ENCODE peak calls at places on chromosomes 12 and 14, in five cellular contexts. One of them, this sample, is unnamed.

GRCh38 chr14:38662781-38663180 is 406.9 kb upstream of the CLEC14A start:
- DNase-seq in fibroblast of lung: no peak
- DNase-seq in endodermal cell: no peak
- DNase-seq in aorta: no peak
- DNase-seq in esophagus muscularis mucosa: no peak
- DNase-seq in this sample: no peak

GRCh38 chr14:64825498-64825897 is 54.2 kb downstream of the SPTB start:
- DNase-seq in fibroblast of lung: no peak
- DNase-seq in endodermal cell: peak; percentile 55
- DNase-seq in aorta: no peak
- DNase-seq in esophagus muscularis mucosa: no peak
- DNase-seq in this sample: no peak

GRCh38 chr14:69342928-69343525 is 55.1 kb downstream of the ERH start:
- DNase-seq in fibroblast of lung: no peak
- DNase-seq in endodermal cell: no peak
- DNase-seq in aorta: no peak
- DNase-seq in esophagus muscularis mucosa: no peak
- DNase-seq in this sample: no peak

GRCh38 chr12:701896-702539 is 38.8 kb upstream of the NINJ2 start:
- DNase-seq in fibroblast of lung: no peak
- DNase-seq in endodermal cell: no peak
- DNase-seq in aorta: no peak
- DNase-seq in esophagus muscularis mucosa: no peak
- DNase-seq in this sample: peak; percentile 63

GRCh38 chr12:50614167-50614762 is 109.5 kb downstream of the DIP2B start:
- DNase-seq in fibroblast of lung: peak; percentile 93
- DNase-seq in endodermal cell: peak; percentile 76
- DNase-seq in aorta: no peak
- DNase-seq in esophagus muscularis mucosa: no peak
- DNase-seq in this sample: no peak

GRCh38 chr14:65879218-65880009 is 466.9 kb downstream of the FUT8 start:
- DNase-seq in fibroblast of lung: peak; percentile 66
- DNase-seq in endodermal cell: no peak
- DNase-seq in aorta: no peak
- DNase-seq in esophagus muscularis mucosa: no peak
- DNase-seq in this sample: no peak

GRCh38 chr12:111330800-111331752 is 37.8 kb downstream of the PHETA1 start:
- DNase-seq in fibroblast of lung: peak; percentile 45
- DNase-seq in endodermal cell: peak; percentile 75
- DNase-seq in aorta: no peak
- DNase-seq in esophagus muscularis mucosa: no peak
- DNase-seq in this sample: no peak

GRCh38 chr12:125983094-125983783 is 918.0 kb downstream of the AACS start:
- DNase-seq in fibroblast of lung: peak; percentile 79
- DNase-seq in endodermal cell: peak; percentile 99
- DNase-seq in aorta: peak; percentile 54
- DNase-seq in esophagus muscularis mucosa: no peak
- DNase-seq in this sample: no peak

GRCh38 chr12:111404362-111405148 is 1.2 kb upstream of the SH2B3 start:
- DNase-seq in fibroblast of lung: peak; percentile 47
- DNase-seq in endodermal cell: peak; percentile 93
- DNase-seq in aorta: no peak
- DNase-seq in esophagus muscularis mucosa: no peak
- DNase-seq in this sample: no peak

GRCh38 chr12:108117163-108117849 is 11.8 kb upstream of the WSCD2 start:
- DNase-seq in fibroblast of lung: no peak
- DNase-seq in endodermal cell: peak; percentile 76
- DNase-seq in aorta: no peak
- DNase-seq in esophagus muscularis mucosa: no peak
- DNase-seq in this sample: no peak

GRCh38 chr14:75906680-75907280 is 75.0 kb downstream of the TGFB3 start:
- DNase-seq in fibroblast of lung: peak; percentile 45
- DNase-seq in endodermal cell: peak; percentile 82
- DNase-seq in aorta: peak; percentile 71
- DNase-seq in esophagus muscularis mucosa: peak; percentile 93
- DNase-seq in this sample: no peak

GRCh38 chr14:32588448-32589320 is 259.6 kb downstream of the AKAP6 start:
- DNase-seq in fibroblast of lung: peak; percentile 55
- DNase-seq in endodermal cell: peak; percentile 60
- DNase-seq in aorta: no peak
- DNase-seq in esophagus muscularis mucosa: no peak
- DNase-seq in this sample: no peak

GRCh38 chr12:14532152-14532551 is 35.5 kb downstream of the PLBD1 start:
- DNase-seq in fibroblast of lung: no peak
- DNase-seq in endodermal cell: no peak
- DNase-seq in aorta: no peak
- DNase-seq in esophagus muscularis mucosa: peak; percentile 86
- DNase-seq in this sample: no peak

GRCh38 chr12:9109213-9109522 is 6.6 kb downstream of the A2M start:
- DNase-seq in fibroblast of lung: no peak
- DNase-seq in endodermal cell: no peak
- DNase-seq in aorta: no peak
- DNase-seq in esophagus muscularis mucosa: no peak
- DNase-seq in this sample: no peak

GRCh38 chr12:46144433-46144832 is 124.4 kb downstream of the SLC38A1 start:
- DNase-seq in fibroblast of lung: no peak
- DNase-seq in endodermal cell: no peak
- DNase-seq in aorta: no peak
- DNase-seq in esophagus muscularis mucosa: no peak
- DNase-seq in this sample: no peak

GRCh38 chr14:92930737-92931602 is 8.0 kb downstream of the CHGA start:
- DNase-seq in fibroblast of lung: no peak
- DNase-seq in endodermal cell: no peak
- DNase-seq in aorta: no peak
- DNase-seq in esophagus muscularis mucosa: no peak
- DNase-seq in this sample: no peak

GRCh38 chr12:11855993-11856374 is 206.5 kb downstream of the ETV6 start:
- DNase-seq in fibroblast of lung: no peak
- DNase-seq in endodermal cell: peak; percentile 69
- DNase-seq in aorta: no peak
- DNase-seq in esophagus muscularis mucosa: no peak
- DNase-seq in this sample: no peak

GRCh38 chr14:30389134-30389900 is 169.6 kb upstream of the G2E3 start:
- DNase-seq in fibroblast of lung: peak; percentile 16
- DNase-seq in endodermal cell: no peak
- DNase-seq in aorta: peak; percentile 60
- DNase-seq in esophagus muscularis mucosa: no peak
- DNase-seq in this sample: peak; percentile 78

GRCh38 chr12:94193168-94193567 is 44.8 kb downstream of the PLXNC1 start:
- DNase-seq in fibroblast of lung: no peak
- DNase-seq in endodermal cell: no peak
- DNase-seq in aorta: no peak
- DNase-seq in esophagus muscularis mucosa: no peak
- DNase-seq in this sample: no peak

GRCh38 chr12:32522322-32523221 is 123.2 kb downstream of the FGD4 start:
- DNase-seq in fibroblast of lung: peak; percentile 26
- DNase-seq in endodermal cell: no peak
- DNase-seq in aorta: no peak
- DNase-seq in esophagus muscularis mucosa: no peak
- DNase-seq in this sample: no peak

GRCh38 chr12:71057330-71057729 is 100.5 kb downstream of the TSPAN8 start:
- DNase-seq in fibroblast of lung: no peak
- DNase-seq in endodermal cell: no peak
- DNase-seq in aorta: no peak
- DNase-seq in esophagus muscularis mucosa: no peak
- DNase-seq in this sample: no peak

GRCh38 chr12:109111775-109112491 is 4.5 kb upstream of the ACACB start:
- DNase-seq in fibroblast of lung: peak; percentile 46
- DNase-seq in endodermal cell: peak; percentile 89
- DNase-seq in aorta: peak; percentile 80
- DNase-seq in esophagus muscularis mucosa: no peak
- DNase-seq in this sample: peak; percentile 77

GRCh38 chr12:117680311-117680710 is 288.5 kb downstream of the KSR2 start:
- DNase-seq in fibroblast of lung: peak; percentile 67
- DNase-seq in endodermal cell: no peak
- DNase-seq in aorta: no peak
- DNase-seq in esophagus muscularis mucosa: no peak
- DNase-seq in this sample: no peak

GRCh38 chr12:54581412-54581811 is 7.0 kb downstream of the PPP1R1A start:
- DNase-seq in fibroblast of lung: no peak
- DNase-seq in endodermal cell: no peak
- DNase-seq in aorta: no peak
- DNase-seq in esophagus muscularis mucosa: no peak
- DNase-seq in this sample: no peak

GRCh38 chr12:3342051-3342450 is 149.0 kb upstream of the PRMT8 start:
- DNase-seq in fibroblast of lung: peak; percentile 11
- DNase-seq in endodermal cell: peak; percentile 89
- DNase-seq in aorta: no peak
- DNase-seq in esophagus muscularis mucosa: no peak
- DNase-seq in this sample: peak; percentile 60

GRCh38 chr12:81692008-81692407 is 67.1 kb downstream of the PPFIA2 start:
- DNase-seq in fibroblast of lung: no peak
- DNase-seq in endodermal cell: peak; percentile 65
- DNase-seq in aorta: no peak
- DNase-seq in esophagus muscularis mucosa: no peak
- DNase-seq in this sample: no peak

GRCh38 chr12:3231399-3231876 is 154.3 kb downstream of the TSPAN9 start:
- DNase-seq in fibroblast of lung: peak; percentile 10
- DNase-seq in endodermal cell: peak; percentile 82
- DNase-seq in aorta: no peak
- DNase-seq in esophagus muscularis mucosa: no peak
- DNase-seq in this sample: no peak

GRCh38 chr14:95487669-95488084 is 28.8 kb downstream of the SYNE3 start:
- DNase-seq in fibroblast of lung: no peak
- DNase-seq in endodermal cell: no peak
- DNase-seq in aorta: no peak
- DNase-seq in esophagus muscularis mucosa: no peak
- DNase-seq in this sample: no peak

GRCh38 chr14:95489163-95489887 is 27.1 kb downstream of the SYNE3 start:
- DNase-seq in fibroblast of lung: no peak
- DNase-seq in endodermal cell: no peak
- DNase-seq in aorta: no peak
- DNase-seq in esophagus muscularis mucosa: no peak
- DNase-seq in this sample: no peak

GRCh38 chr14:95486875-95487668 is 29.4 kb downstream of the SYNE3 start:
- DNase-seq in fibroblast of lung: no peak
- DNase-seq in endodermal cell: no peak
- DNase-seq in aorta: no peak
- DNase-seq in esophagus muscularis mucosa: no peak
- DNase-seq in this sample: no peak

GRCh38 chr14:95490127-95490526 is 26.3 kb downstream of the SYNE3 start:
- DNase-seq in fibroblast of lung: no peak
- DNase-seq in endodermal cell: no peak
- DNase-seq in aorta: no peak
- DNase-seq in esophagus muscularis mucosa: no peak
- DNase-seq in this sample: no peak

DNA sequence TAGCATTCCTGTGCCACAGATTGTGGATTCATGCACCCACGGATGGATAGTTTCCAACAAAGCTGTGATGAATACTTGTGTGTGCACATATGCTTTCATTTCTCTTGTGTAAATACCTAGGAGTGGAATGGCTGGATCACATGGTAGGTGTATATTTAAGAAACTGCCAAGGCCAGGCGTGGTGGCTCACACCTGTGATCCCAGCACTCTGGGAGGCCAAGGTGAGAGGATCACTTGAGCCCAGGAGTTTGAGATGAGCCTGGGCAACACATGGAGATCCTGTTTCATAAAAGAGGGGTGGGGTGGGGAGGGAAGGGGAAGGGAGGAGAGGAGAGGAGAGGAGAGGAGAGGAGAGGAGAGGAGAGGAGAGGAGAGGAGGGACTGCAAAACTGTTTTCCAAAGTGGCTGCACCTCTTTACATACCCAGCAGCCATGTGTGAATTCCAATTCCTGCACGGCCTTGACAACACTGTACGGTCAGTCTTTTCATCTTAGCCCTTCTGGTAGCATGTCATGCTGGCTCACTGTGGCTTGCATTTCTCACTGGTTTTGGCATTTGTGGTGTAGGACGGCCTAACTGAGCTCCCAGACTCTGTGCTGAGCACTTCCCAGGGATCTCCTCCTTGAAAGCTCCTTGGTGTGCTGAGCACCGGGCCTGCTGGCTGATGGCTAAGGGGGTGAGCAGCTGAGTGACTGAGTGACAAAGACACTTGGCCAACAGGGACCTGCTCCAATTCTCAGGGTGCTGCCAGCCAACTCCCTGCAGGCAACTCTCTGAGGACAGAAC is 27.9 kb downstream of the SYNE3 start:
- DNase-seq in fibroblast of lung: peak; percentile 23
- DNase-seq in endodermal cell: no peak
- DNase-seq in aorta: no peak
- DNase-seq in esophagus muscularis mucosa: no peak
- DNase-seq in this sample: no peak
- H3K27ac ChIP-seq in fibroblast of lung: no peak overlapping the region
- H3K27ac ChIP-seq in endodermal cell: no peak overlapping the region
- H3K27ac ChIP-seq in aorta: no peak overlapping the region
- H3K27ac ChIP-seq in esophagus muscularis mucosa: peak overlapping the region; percentile 32
- H3K27ac ChIP-seq in this sample: peak overlapping the region; percentile 66

GRCh38 chr14:90381999-90382451 is 14.8 kb upstream of the CALM1 start:
- DNase-seq in fibroblast of lung: no peak
- DNase-seq in endodermal cell: peak; percentile 81
- DNase-seq in aorta: peak; percentile 62
- DNase-seq in esophagus muscularis mucosa: no peak
- DNase-seq in this sample: peak; percentile 53

GRCh38 chr14:90382491-90383125 is 14.2 kb upstream of the CALM1 start:
- DNase-seq in fibroblast of lung: peak; percentile 78
- DNase-seq in endodermal cell: peak; percentile 86
- DNase-seq in aorta: peak; percentile 80
- DNase-seq in esophagus muscularis mucosa: peak; percentile 94
- DNase-seq in this sample: peak; percentile 82

GRCh38 chr14:90383126-90383730 is 13.6 kb upstream of the CALM1 start:
- DNase-seq in fibroblast of lung: peak; percentile 100
- DNase-seq in endodermal cell: peak; percentile 100
- DNase-seq in aorta: peak; percentile 100
- DNase-seq in esophagus muscularis mucosa: peak; percentile 100
- DNase-seq in this sample: peak; percentile 99

GRCh38 chr14:90383731-90384542 is 12.9 kb upstream of the CALM1 start:
- DNase-seq in fibroblast of lung: peak; percentile 53
- DNase-seq in endodermal cell: peak; percentile 85
- DNase-seq in aorta: peak; percentile 67
- DNase-seq in esophagus muscularis mucosa: no peak
- DNase-seq in this sample: peak; percentile 60

GRCh38 chr14:90384543-90384911 is 12.3 kb upstream of the CALM1 start:
- DNase-seq in fibroblast of lung: peak; percentile 81
- DNase-seq in endodermal cell: no peak
- DNase-seq in aorta: no peak
- DNase-seq in esophagus muscularis mucosa: no peak
- DNase-seq in this sample: no peak
- H3K4me3 ChIP-seq in fibroblast of lung: no peak overlapping the region
- H3K4me3 ChIP-seq in endodermal cell: peak overlapping the region; percentile 85
- H3K4me3 ChIP-seq in aorta: no peak overlapping the region
- H3K4me3 ChIP-seq in esophagus muscularis mucosa: peak overlapping the region; percentile 70
- H3K4me3 ChIP-seq in this sample: peak overlapping the region; percentile 71

GRCh38 chr14:81459421-81459820 is 59.3 kb upstream of the STON2 start:
- DNase-seq in fibroblast of lung: no peak
- DNase-seq in endodermal cell: peak; percentile 11
- DNase-seq in aorta: no peak
- DNase-seq in esophagus muscularis mucosa: no peak
- DNase-seq in this sample: no peak
- H3K27ac ChIP-seq in fibroblast of lung: no peak overlapping the region
- H3K27ac ChIP-seq in endodermal cell: no peak overlapping the region
- H3K27ac ChIP-seq in aorta: no peak overlapping the region
- H3K27ac ChIP-seq in esophagus muscularis mucosa: no peak overlapping the region
- H3K27ac ChIP-seq in this sample: no peak overlapping the region

DNA sequence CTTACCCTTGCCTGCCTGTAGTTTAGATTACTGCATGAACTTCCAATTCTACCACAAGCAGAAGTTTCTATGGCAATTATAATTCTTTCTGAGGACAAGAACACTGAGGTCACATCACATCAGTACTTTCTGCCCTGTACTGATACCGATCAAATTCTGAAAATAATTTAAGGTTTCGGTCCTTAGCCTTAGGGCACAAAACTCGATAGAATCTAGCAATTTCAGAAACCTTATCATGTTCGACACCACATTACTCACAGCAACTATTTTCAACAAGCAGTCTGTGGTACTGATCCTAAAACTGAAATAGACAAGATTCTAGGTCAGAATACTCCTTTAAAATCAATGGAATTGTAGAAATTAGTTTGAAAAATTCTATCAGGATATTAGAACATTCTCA is 187.0 kb upstream of the LRFN5 start:
- DNase-seq in fibroblast of lung: no peak
- DNase-seq in endodermal cell: no peak
- DNase-seq in aorta: no peak
- DNase-seq in esophagus muscularis mucosa: no peak
- DNase-seq in this sample: no peak
- H3K4me3 ChIP-seq in fibroblast of lung: no peak overlapping the region
- H3K4me3 ChIP-seq in endodermal cell: no peak overlapping the region
- H3K4me3 ChIP-seq in aorta: no peak overlapping the region
- H3K4me3 ChIP-seq in esophagus muscularis mucosa: no peak overlapping the region
- H3K4me3 ChIP-seq in this sample: no peak overlapping the region